ENCODE peak calls at places on chromosomes 7 and 10, in ten cellular contexts. F is NT2/D1; W is A549; L is hepatocyte; P is psoas muscle; U is stomach; T is HCT116; I is lung; H is CD8-positive, alpha-beta memory T cell; K is left ventricle myocardium inferior. N is an unnamed sample. For H3K4me1 and H3K9me3, the result is how much of the 10 kb centered on the place peaks cover.

GRCh38 chr10:28317735-28318134 is 14.9 kb upstream of the MPP7 start:
- DNase-seq in U (no peak), L (no peak), P (no peak), W (no peak), F (no peak), H (no peak), I (no peak), K (no peak), T (no peak), N (no peak)

GRCh38 chr7:66050990-66051424 is 24.6 kb upstream of the ASL start:
- DNase-seq in H (no peak), U (peak), L (peak), K (no peak), I (peak), W (no peak), F (no peak), T (no peak), P (no peak), N (peak)

GRCh38 chr10:74432841-74433594 is 282.0 kb downstream of the ADK start:
- DNase-seq in P (no peak), W (no peak), K (no peak), H (no peak), L (peak), I (no peak), F (no peak), T (no peak), U (no peak), N (no peak)

GRCh38 chr7:104534149-104534548 is 205.7 kb downstream of the LHFPL3 start:
- DNase-seq in K (no peak), P (no peak), I (no peak), L (no peak), H (no peak), F (no peak), T (no peak), W (no peak), U (no peak), N (no peak)

GRCh38 chr10:114343623-114344306 is 60.5 kb downstream of the AFAP1L2 start:
- DNase-seq in F (no peak), P (no peak), U (no peak), T (no peak), K (no peak), L (no peak), W (no peak), I (no peak), H (no peak), N (no peak)

GRCh38 chr7:134834689-134835462 is 55.4 kb downstream of the CALD1 start:
- DNase-seq in T (no peak), U (no peak), I (no peak), K (no peak), F (no peak), H (no peak), W (no peak), P (no peak), L (no peak), N (no peak)

GRCh38 chr7:26183545-26184282 is 16.8 kb downstream of the HNRNPA2B1 start:
- DNase-seq in W (no peak), H (no peak), P (no peak), F (no peak), U (no peak), L (no peak), T (no peak), I (no peak), K (no peak), N (no peak)

GRCh38 chr10:986137-986825 is 2.0 kb upstream of the GTPBP4 start:
- DNase-seq in K (no peak), I (peak), W (no peak), L (peak), P (no peak), F (no peak), H (no peak), T (no peak), U (peak), N (no peak)

GRCh38 chr7:48781783-48782182 is 142.6 kb upstream of the CDC14C start:
- DNase-seq in W (no peak), F (no peak), K (no peak), P (no peak), I (no peak), L (no peak), U (no peak), H (no peak), T (no peak), N (no peak)

GRCh38 chr10:24552346-24553016 is 171.2 kb downstream of the ARHGAP21 start:
- DNase-seq in L (peak), I (peak), H (no peak), K (no peak), W (peak), U (peak), F (peak), P (peak), T (peak), N (peak)

GRCh38 chr10:71085689-71086438 is 126.5 kb upstream of the UNC5B start:
- DNase-seq in T (no peak), P (no peak), H (no peak), F (peak), W (no peak), L (peak), U (peak), K (no peak), I (peak), N (peak)

GRCh38 chr7:149881328-149882263 is 7.8 kb downstream of the ATP6V0E2 start:
- DNase-seq in F (no peak), T (no peak), K (no peak), I (no peak), U (no peak), W (no peak), L (peak), P (no peak), H (no peak), N (no peak)

GRCh38 chr7:88759956-88760515 is 536 bp downstream of the ZNF804B start:
- DNase-seq in K (no peak), I (no peak), L (no peak), W (no peak), T (no peak), U (no peak), H (no peak), P (no peak), F (no peak), N (no peak)

GRCh38 chr7:154532771-154533170 is 470.2 kb downstream of the PAXIP1 start:
- DNase-seq in I (no peak), P (no peak), U (no peak), K (no peak), W (no peak), F (no peak), L (no peak), H (no peak), T (no peak), N (no peak)

GRCh38 chr10:3235996-3236510 is 63.5 kb upstream of the PITRM1 start:
- DNase-seq in U (no peak), I (no peak), W (no peak), K (no peak), P (no peak), L (no peak), F (no peak), T (no peak), H (no peak), N (no peak)

GRCh38 chr10:3236644-3237043 is 64.1 kb upstream of the PITRM1 start:
- DNase-seq in W (no peak), P (no peak), K (no peak), F (no peak), T (no peak), U (no peak), H (no peak), I (no peak), L (no peak), N (no peak)

GRCh38 chr10:3237530-3237929 is 64.9 kb upstream of the PITRM1 start:
- DNase-seq in P (no peak), K (no peak), H (no peak), U (no peak), I (no peak), F (no peak), W (no peak), T (no peak), L (no peak), N (no peak)

GRCh38 chr10:3238115-3238871 is 65.7 kb upstream of the PITRM1 start:
- DNase-seq in K (no peak), T (no peak), W (no peak), U (no peak), F (no peak), L (no peak), I (no peak), H (no peak), P (no peak), N (no peak)

GRCh38 chr10:3237055-3237454 is 64.5 kb upstream of the PITRM1 start:
- DNase-seq in W (no peak), U (no peak), T (no peak), L (no peak), K (no peak), F (no peak), H (no peak), P (no peak), I (no peak), N (no peak)
- H3K4me1 ChIP-seq in W (under half), U (under half), T (under half), L (under half), K (under half), F (under half), H (under half), P (under half), I (under half), N (under half)

GRCh38 chr7:53473371-53473770 is 437.9 kb downstream of the POM121L12 start:
- DNase-seq in H (no peak), W (no peak), L (no peak), I (no peak), P (no peak), U (no peak), T (no peak), K (no peak), F (no peak), N (no peak)
- H3K9me3 ChIP-seq in H (under half), W (under half), L (under half), I (under half), P (under half), U (under half), T (under half), K (under half), F (under half), N (under half)

GRCh38 chr7:50412958-50413357 is 37.2 kb downstream of the FIGNL1 start:
- DNase-seq in F (no peak), K (no peak), L (no peak), P (no peak), T (no peak), H (no peak), I (no peak), W (no peak), U (no peak), N (no peak)
- H3K4me1 ChIP-seq in F (under half), K (under half), L (under half), P (under half), T (under half), H (under half), I (under half), W (under half), U (under half), N (under half)

GRCh38 chr7:158076215-158076614 is 511.4 kb downstream of the PTPRN2 start:
- DNase-seq in U (no peak), L (no peak), H (no peak), P (no peak), K (no peak), F (no peak), T (no peak), I (no peak), W (no peak), N (no peak)

GRCh38 chr7:158074896-158075632 is 512.6 kb downstream of the PTPRN2 start:
- DNase-seq in P (no peak), F (no peak), U (no peak), I (no peak), W (no peak), L (no peak), H (no peak), T (no peak), K (no peak), N (no peak)

GRCh38 chr7:158076656-158077055 is 511.0 kb downstream of the PTPRN2 start:
- DNase-seq in L (no peak), H (no peak), F (no peak), W (no peak), T (no peak), I (no peak), K (no peak), P (no peak), U (no peak), N (no peak)

GRCh38 chr7:158073845-158074840 is 513.5 kb downstream of the PTPRN2 start:
- DNase-seq in P (no peak), H (no peak), K (no peak), W (no peak), T (no peak), I (no peak), F (no peak), U (no peak), L (no peak), N (no peak)

GRCh38 chr7:158075633-158076001 is 512.0 kb downstream of the PTPRN2 start:
- DNase-seq in L (no peak), F (no peak), U (no peak), I (no peak), W (no peak), T (no peak), P (no peak), K (no peak), H (no peak), N (no peak)
- H3K9me3 ChIP-seq in L (under half), F (under half), U (under half), I (under half), W (under half), T (under half), P (under half), K (under half), H (under half), N (under half)

GRCh38 chr10:86971146-86971991 is 3.1 kb downstream of the ADIRF start:
- DNase-seq in P (peak), H (peak), W (peak), I (peak), F (no peak), U (peak), T (peak), L (peak), K (peak), N (peak)

GRCh38 chr10:86970887-86971145 is 2.5 kb downstream of the ADIRF start:
- DNase-seq in T (no peak), K (no peak), L (no peak), W (no peak), I (no peak), H (no peak), U (no peak), F (no peak), P (no peak), N (no peak)

GRCh38 chr10:86968994-86969355 is 693 bp downstream of the ADIRF start:
- DNase-seq in K (peak), H (no peak), U (peak), T (no peak), F (no peak), L (no peak), W (no peak), I (no peak), P (no peak), N (no peak)

GRCh38 chr10:86969421-86970041 is 1.2 kb downstream of the ADIRF start:
- DNase-seq in U (peak), W (no peak), L (peak), T (no peak), P (peak), K (peak), H (no peak), I (no peak), F (no peak), N (no peak)

DNA sequence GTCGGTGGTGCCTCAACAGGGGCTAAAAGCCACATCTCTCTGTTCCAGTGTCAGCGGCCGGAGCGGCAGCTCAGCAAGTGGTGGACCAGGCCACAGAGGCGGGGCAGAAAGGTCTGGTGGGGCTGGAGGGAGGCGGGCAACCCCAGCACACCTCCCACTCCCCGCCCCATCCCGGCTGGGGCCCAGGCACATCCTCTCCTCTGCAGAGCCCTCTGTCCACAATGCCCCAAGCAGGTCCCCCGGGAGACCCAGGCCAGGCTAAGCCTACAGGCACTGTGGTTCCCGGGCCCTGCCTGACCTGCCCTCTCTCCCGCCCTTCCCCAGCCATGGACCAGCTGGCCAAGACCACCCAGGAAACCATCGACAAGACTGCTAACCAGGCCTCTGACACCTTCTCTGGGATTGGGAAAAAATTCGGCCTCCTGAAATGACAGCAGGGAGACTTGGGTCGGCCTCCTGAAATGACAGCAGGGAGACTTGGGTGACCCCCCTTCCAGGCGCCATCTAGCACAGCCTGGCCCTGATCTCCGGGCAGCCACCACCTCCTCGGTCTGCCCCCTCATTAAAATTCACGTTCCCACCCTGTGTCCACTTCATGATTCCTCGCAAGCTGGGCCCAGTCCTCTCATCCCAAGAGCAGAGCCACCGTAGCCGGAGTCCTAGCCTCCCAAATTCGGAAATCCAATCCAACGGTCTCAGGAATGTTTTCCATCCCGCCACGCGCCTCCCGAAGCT is 2.0 kb downstream of the ADIRF start:
- DNase-seq in L (peak), K (peak), W (no peak), I (peak), F (no peak), U (peak), T (peak), H (no peak), P (peak), N (peak)
- H3K4me1 ChIP-seq in L (under half), K (half or more), W (under half), I (under half), F (under half), U (half or more), T (half or more), H (under half), P (under half), N (under half)

DNA sequence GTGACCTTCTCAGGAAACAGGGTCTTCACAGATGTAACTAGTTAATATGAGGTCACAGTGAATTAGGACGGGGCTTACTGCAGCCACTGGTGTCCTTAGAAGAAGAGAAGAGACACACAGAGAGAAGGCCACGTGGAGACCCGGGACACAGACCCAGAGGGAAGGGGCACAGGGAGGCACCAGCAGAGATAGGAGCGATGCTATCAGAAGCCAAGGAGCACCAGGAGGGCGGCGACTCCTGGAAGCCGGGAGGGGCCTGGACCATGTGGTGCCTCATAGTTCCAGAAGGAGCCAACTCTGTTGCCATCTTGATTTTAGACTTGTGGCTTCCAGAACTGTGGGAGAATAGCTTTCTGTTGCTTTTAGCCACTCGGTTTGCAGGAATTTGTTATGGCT is 505.9 kb downstream of the TCERG1L start:
- DNase-seq in H (no peak), U (no peak), W (no peak), F (no peak), L (no peak), P (no peak), I (no peak), T (no peak), K (no peak), N (no peak)
- H3K9me3 ChIP-seq in H (under half), U (under half), W (under half), F (under half), L (under half), P (under half), I (under half), T (under half), K (under half), N (under half)

GRCh38 chr10:72265925-72266865 is 7.5 kb upstream of the DDIT4 start:
- DNase-seq in L (no peak), U (no peak), H (no peak), I (no peak), K (no peak), T (no peak), W (no peak), F (no peak), P (no peak), N (no peak)
- H3K4me1 ChIP-seq in L (under half), U (under half), H (under half), I (under half), K (under half), T (half or more), W (half or more), F (under half), P (under half), N (under half)

GRCh38 chr10:30915141-30915540 is 116.5 kb downstream of the ZNF438 start:
- DNase-seq in I (no peak), P (no peak), L (no peak), W (no peak), H (no peak), K (no peak), U (no peak), T (no peak), F (no peak), N (no peak)

GRCh38 chr10:30917790-30918189 is 113.9 kb downstream of the ZNF438 start:
- DNase-seq in L (no peak), K (no peak), I (no peak), W (no peak), H (no peak), T (no peak), U (no peak), F (no peak), P (no peak), N (no peak)

DNA sequence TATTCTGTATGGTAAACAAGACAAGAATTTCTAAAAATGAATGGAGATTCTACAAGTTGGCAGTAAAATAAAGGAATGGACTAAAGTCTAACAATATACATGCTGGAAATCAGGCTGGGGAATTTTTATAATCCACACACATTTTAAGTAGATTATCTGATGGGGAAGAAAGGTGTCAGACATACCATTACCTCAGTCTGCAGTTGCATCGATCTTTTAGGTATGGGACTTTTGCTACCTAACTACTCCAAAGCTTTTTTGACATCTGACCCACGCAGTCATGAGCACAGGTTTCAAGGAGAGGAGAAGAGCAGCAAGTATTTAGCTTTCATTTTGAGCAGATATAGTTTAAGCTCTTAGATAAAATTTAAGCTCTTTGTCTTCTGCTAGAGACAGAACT is 113.0 kb downstream of the ZNF438 start:
- DNase-seq in P (no peak), F (no peak), H (no peak), I (no peak), T (no peak), W (no peak), U (no peak), L (no peak), K (no peak), N (no peak)
- H3K9me3 ChIP-seq in P (under half), F (under half), H (under half), I (under half), T (under half), W (under half), U (under half), L (under half), K (under half), N (under half)

N was measured in prostate gland.